ENCODE peak calls at places on chromosomes 4 and X, in four cellular contexts. One of them, this sample, is unnamed.

GRCh38 chr4:162265802-162266201 is 102.0 kb upstream of the FSTL5 start:
- DNase-seq in endothelial cell: no peak
- DNase-seq in astrocyte of the cerebellum: no peak
- DNase-seq in Caco-2: no peak
- DNase-seq in this sample: no peak

GRCh38 chr4:155818639-155819038 is 47.4 kb downstream of the ASIC5 start:
- DNase-seq in astrocyte of the cerebellum: no peak
- DNase-seq in Caco-2: no peak
- DNase-seq in endothelial cell: no peak
- DNase-seq in this sample: no peak

GRCh38 chr4:88759039-88759631 is 61.5 kb upstream of the NAP1L5 start:
- DNase-seq in endothelial cell: no peak
- DNase-seq in Caco-2: no peak
- DNase-seq in astrocyte of the cerebellum: peak
- DNase-seq in this sample: peak

GRCh38 chr4:6926681-6927478 is 17.3 kb downstream of the TBC1D14 start:
- DNase-seq in endothelial cell: no peak
- DNase-seq in astrocyte of the cerebellum: no peak
- DNase-seq in Caco-2: no peak
- DNase-seq in this sample: no peak

GRCh38 chrX:154748712-154749339 is 2.1 kb downstream of the GAB3 start:
- DNase-seq in astrocyte of the cerebellum: no peak
- DNase-seq in Caco-2: no peak
- DNase-seq in endothelial cell: peak
- DNase-seq in this sample: no peak

GRCh38 chr4:126268106-126268505 is 953.4 kb downstream of the FAT4 start:
- DNase-seq in endothelial cell: no peak
- DNase-seq in astrocyte of the cerebellum: no peak
- DNase-seq in Caco-2: no peak
- DNase-seq in this sample: no peak

GRCh38 chrX:49829016-49829415 is at the start of gene PAGE4:
- DNase-seq in endothelial cell: no peak
- DNase-seq in astrocyte of the cerebellum: no peak
- DNase-seq in Caco-2: no peak
- DNase-seq in this sample: no peak

GRCh38 chr4:73527196-73527595 is 45.7 kb downstream of the AFM start:
- DNase-seq in astrocyte of the cerebellum: no peak
- DNase-seq in endothelial cell: no peak
- DNase-seq in Caco-2: no peak
- DNase-seq in this sample: no peak

GRCh38 chr4:522438-522837 is 23.4 kb downstream of the PIGG start:
- DNase-seq in astrocyte of the cerebellum: no peak
- DNase-seq in endothelial cell: no peak
- DNase-seq in Caco-2: no peak
- DNase-seq in this sample: no peak

GRCh38 chr4:7041851-7042696 is 1.1 kb upstream of the TADA2B start:
- DNase-seq in Caco-2: no peak
- DNase-seq in astrocyte of the cerebellum: peak
- DNase-seq in endothelial cell: peak
- DNase-seq in this sample: no peak

GRCh38 chrX:129540068-129540653 is at the start of gene OCRL:
- DNase-seq in Caco-2: peak
- DNase-seq in endothelial cell: peak
- DNase-seq in astrocyte of the cerebellum: no peak
- DNase-seq in this sample: no peak

GRCh38 chr4:22686156-22686555 is 6.6 kb upstream of the GBA3 start:
- DNase-seq in endothelial cell: no peak
- DNase-seq in astrocyte of the cerebellum: no peak
- DNase-seq in Caco-2: no peak
- DNase-seq in this sample: no peak

GRCh38 chr4:176277162-176277904 is 8.3 kb upstream of the ASB5 start:
- DNase-seq in Caco-2: peak
- DNase-seq in endothelial cell: peak
- DNase-seq in astrocyte of the cerebellum: peak
- DNase-seq in this sample: peak

GRCh38 chrX:132092439-132093065 is 35.3 kb downstream of the FRMD7 start:
- DNase-seq in Caco-2: peak
- DNase-seq in endothelial cell: peak
- DNase-seq in astrocyte of the cerebellum: peak
- DNase-seq in this sample: peak

GRCh38 chr4:157226601-157227000 is 6.1 kb downstream of the GRIA2 start:
- DNase-seq in endothelial cell: no peak
- DNase-seq in astrocyte of the cerebellum: no peak
- DNase-seq in Caco-2: no peak
- DNase-seq in this sample: no peak

GRCh38 chr4:24394041-24394440 is 190.3 kb downstream of the DHX15 start:
- DNase-seq in astrocyte of the cerebellum: peak
- DNase-seq in Caco-2: no peak
- DNase-seq in endothelial cell: no peak
- DNase-seq in this sample: no peak

GRCh38 chrX:129318375-129318774 is 204.9 kb downstream of the SMARCA1 start:
- DNase-seq in Caco-2: no peak
- DNase-seq in astrocyte of the cerebellum: no peak
- DNase-seq in endothelial cell: peak
- DNase-seq in this sample: peak

GRCh38 chr4:108690738-108691137 is 40.3 kb downstream of the OSTC start:
- DNase-seq in Caco-2: no peak
- DNase-seq in astrocyte of the cerebellum: no peak
- DNase-seq in endothelial cell: no peak
- DNase-seq in this sample: no peak

GRCh38 chr4:85028910-85029309 is 62.4 kb upstream of the WDFY3 start:
- DNase-seq in Caco-2: no peak
- DNase-seq in endothelial cell: no peak
- DNase-seq in astrocyte of the cerebellum: no peak
- DNase-seq in this sample: no peak

GRCh38 chr4:168732714-168733113 is 235.9 kb downstream of the PALLD start:
- DNase-seq in astrocyte of the cerebellum: no peak
- DNase-seq in Caco-2: no peak
- DNase-seq in endothelial cell: no peak
- DNase-seq in this sample: no peak

GRCh38 chrX:13266641-13267420 is 53.0 kb downstream of the ATXN3L start:
- DNase-seq in Caco-2: no peak
- DNase-seq in endothelial cell: no peak
- DNase-seq in astrocyte of the cerebellum: no peak
- DNase-seq in this sample: no peak

GRCh38 chrX:150506486-150506885 is 61.9 kb upstream of the MTM1 start:
- DNase-seq in Caco-2: no peak
- DNase-seq in astrocyte of the cerebellum: no peak
- DNase-seq in endothelial cell: no peak
- DNase-seq in this sample: no peak

GRCh38 chrX:132636080-132636479 is 147.2 kb upstream of the MBNL3 start:
- DNase-seq in Caco-2: no peak
- DNase-seq in endothelial cell: no peak
- DNase-seq in astrocyte of the cerebellum: no peak
- DNase-seq in this sample: no peak

GRCh38 chr4:147707892-147708672 is 23.8 kb upstream of the ARHGAP10 start:
- DNase-seq in endothelial cell: peak
- DNase-seq in astrocyte of the cerebellum: no peak
- DNase-seq in Caco-2: no peak
- DNase-seq in this sample: no peak

GRCh38 chr4:112083587-112084347 is 61.5 kb upstream of the FAM241A start:
- DNase-seq in astrocyte of the cerebellum: no peak
- DNase-seq in endothelial cell: no peak
- DNase-seq in Caco-2: no peak
- DNase-seq in this sample: no peak

GRCh38 chr4:92529510-92529909 is 225.7 kb downstream of the GRID2 start:
- DNase-seq in endothelial cell: no peak
- DNase-seq in Caco-2: no peak
- DNase-seq in astrocyte of the cerebellum: no peak
- DNase-seq in this sample: no peak

GRCh38 chrX:42149786-42150185 is 226.4 kb upstream of the CASK start:
- DNase-seq in astrocyte of the cerebellum: no peak
- DNase-seq in endothelial cell: no peak
- DNase-seq in Caco-2: no peak
- DNase-seq in this sample: no peak

GRCh38 chrX:49754238-49754857 is 58.6 kb upstream of the PAGE1 start:
- DNase-seq in astrocyte of the cerebellum: no peak
- DNase-seq in Caco-2: no peak
- DNase-seq in endothelial cell: peak
- DNase-seq in this sample: no peak

GRCh38 chr4:4810365-4810764 is 49.1 kb upstream of the MSX1 start:
- DNase-seq in Caco-2: no peak
- DNase-seq in endothelial cell: no peak
- DNase-seq in astrocyte of the cerebellum: no peak
- DNase-seq in this sample: no peak

GRCh38 chrX:7086384-7086783 is 61.1 kb upstream of the STS start:
- DNase-seq in endothelial cell: no peak
- DNase-seq in astrocyte of the cerebellum: no peak
- DNase-seq in Caco-2: no peak
- DNase-seq in this sample: no peak

GRCh38 chrX:14851526-14851925 is 21.3 kb downstream of the FANCB start:
- DNase-seq in endothelial cell: no peak
- DNase-seq in Caco-2: no peak
- DNase-seq in astrocyte of the cerebellum: no peak
- DNase-seq in this sample: no peak

GRCh38 chr4:174154455-174154854 is 129.0 kb downstream of the FBXO8 start:
- DNase-seq in astrocyte of the cerebellum: peak
- DNase-seq in endothelial cell: no peak
- DNase-seq in Caco-2: no peak
- DNase-seq in this sample: no peak

GRCh38 chr4:23978031-23978430 is 88.2 kb upstream of the PPARGC1A start:
- DNase-seq in Caco-2: no peak
- DNase-seq in endothelial cell: no peak
- DNase-seq in astrocyte of the cerebellum: no peak
- DNase-seq in this sample: no peak

GRCh38 chrX:110042521-110042920 is 39.6 kb downstream of the TMEM164 start:
- DNase-seq in astrocyte of the cerebellum: no peak
- DNase-seq in endothelial cell: no peak
- DNase-seq in Caco-2: no peak
- DNase-seq in this sample: no peak

GRCh38 chrX:49838374-49838773 is 9.3 kb downstream of the PAGE4 start:
- DNase-seq in astrocyte of the cerebellum: no peak
- DNase-seq in endothelial cell: peak
- DNase-seq in Caco-2: no peak
- DNase-seq in this sample: no peak

GRCh38 chr4:90074322-90074886 is 52.8 kb upstream of the CCSER1 start:
- DNase-seq in endothelial cell: no peak
- DNase-seq in astrocyte of the cerebellum: no peak
- DNase-seq in Caco-2: no peak
- DNase-seq in this sample: no peak

GRCh38 chr4:36332023-36332781 is 50.8 kb downstream of the DTHD1 start:
- DNase-seq in endothelial cell: no peak
- DNase-seq in Caco-2: no peak
- DNase-seq in astrocyte of the cerebellum: no peak
- DNase-seq in this sample: no peak

GRCh38 chrX:111854778-111855490 is 21.0 kb upstream of the TRPC5OS start:
- DNase-seq in astrocyte of the cerebellum: no peak
- DNase-seq in Caco-2: no peak
- DNase-seq in endothelial cell: no peak
- DNase-seq in this sample: no peak